ENCODE peak calls at places on chromosomes 4 and X, in seven cellular contexts. J is mesothelial cell of epicardium, E is GM12865, W is RWPE1, O is H1, Q is transverse colon, S is MM.1S. G is an unnamed sample.
A peak's percentile ranks its signal among the peaks of the same experiment; 100 is the strongest.

GRCh38 chr4:61540944-61541343 is 340.8 kb downstream of the ADGRL3 start:
- DNase-seq in J (no peak), W (no peak), O (no peak), S (peak; percentile 66), Q (peak; percentile 80), E (no peak), G (no peak)

GRCh38 chr4:86302242-86302641 is 57.6 kb downstream of the MAPK10 start:
- DNase-seq in E (peak; percentile 57), Q (peak; percentile 16), J (no peak), S (no peak), W (no peak), O (no peak), G (no peak)

GRCh38 chr4:41963105-41963504 is 18.5 kb upstream of the DCAF4L1 start:
- DNase-seq in W (peak; percentile 4), Q (no peak), O (no peak), E (peak; percentile 12), J (no peak), S (peak; percentile 46), G (no peak)

GRCh38 chrX:107823456-107823855 is 2.2 kb upstream of the MID2 start:
- DNase-seq in W (no peak), S (no peak), Q (no peak), J (no peak), E (no peak), O (no peak), G (no peak)

GRCh38 chr4:112348488-112349158 is 51.5 kb downstream of the ALPK1 start:
- DNase-seq in J (no peak), E (no peak), Q (no peak), O (no peak), S (no peak), W (no peak), G (no peak)

GRCh38 chrX:102728646-102729045 is 8.1 kb downstream of the GPRASP3 start:
- DNase-seq in W (no peak), Q (no peak), O (no peak), J (no peak), E (no peak), S (no peak), G (no peak)

GRCh38 chr4:145034727-145035211 is 63.2 kb downstream of the ANAPC10 start:
- DNase-seq in Q (no peak), S (no peak), J (no peak), W (peak; percentile 12), O (no peak), E (no peak), G (no peak)

GRCh38 chrX:3815896-3816664 is 102.6 kb upstream of the PRKX start:
- DNase-seq in S (peak; percentile 34), O (no peak), J (peak; percentile 39), W (no peak), Q (peak; percentile 70), E (peak; percentile 51), G (peak; percentile 26)

GRCh38 chr4:106708604-106708876 is 327.6 kb downstream of the DKK2 start:
- DNase-seq in O (no peak), S (no peak), J (no peak), E (no peak), Q (no peak), W (no peak), G (no peak)

GRCh38 chr4:13944095-13944501 is 316.6 kb upstream of the BOD1L1 start:
- DNase-seq in E (no peak), J (no peak), W (peak; percentile 43), O (no peak), S (no peak), Q (no peak), G (no peak)

GRCh38 chr4:10106421-10107039 is 10.1 kb downstream of the WDR1 start:
- DNase-seq in J (no peak), Q (peak; percentile 62), S (no peak), W (peak; percentile 94), O (no peak), E (peak; percentile 31), G (no peak)

GRCh38 chr4:119585771-119586170 is 42.8 kb downstream of the PDE5A start:
- DNase-seq in S (no peak), W (no peak), E (no peak), Q (no peak), J (no peak), O (no peak), G (no peak)

GRCh38 chr4:84568496-84568895 is 14.4 kb upstream of the CDS1 start:
- DNase-seq in W (no peak), O (no peak), S (no peak), J (no peak), Q (no peak), E (no peak), G (no peak)

GRCh38 chr4:40265910-40266274 is 69.1 kb downstream of the RHOH start:
- DNase-seq in W (no peak), O (no peak), J (no peak), Q (no peak), S (no peak), E (no peak), G (no peak)

GRCh38 chr4:37836838-37837413 is 10.4 kb downstream of the PGM2 start:
- DNase-seq in Q (no peak), J (no peak), O (no peak), W (no peak), E (no peak), S (no peak), G (no peak)

GRCh38 chr4:92104506-92104905 is 199.3 kb upstream of the GRID2 start:
- DNase-seq in W (no peak), S (no peak), J (no peak), E (no peak), O (no peak), Q (no peak), G (no peak)

GRCh38 chrX:110384490-110384889 is 25.8 kb downstream of the RTL9 start:
- DNase-seq in W (no peak), J (no peak), E (no peak), Q (no peak), S (no peak), O (no peak), G (no peak)

GRCh38 chr4:6960154-6960553 is 50.5 kb downstream of the TBC1D14 start:
- DNase-seq in O (no peak), E (no peak), J (no peak), Q (no peak), W (no peak), S (no peak), G (no peak)

GRCh38 chrX:68833855-68834331 is 5.1 kb downstream of the EFNB1 start:
- DNase-seq in J (peak; percentile 0), O (no peak), W (no peak), Q (peak; percentile 57), E (no peak), S (no peak), G (no peak)

GRCh38 chrX:12701625-12702024 is 89.6 kb upstream of the PRPS2 start:
- DNase-seq in E (peak; percentile 71), O (peak; percentile 9), W (peak; percentile 48), J (no peak), Q (peak; percentile 42), S (peak; percentile 52), G (peak; percentile 44)

GRCh38 chrX:24082446-24082845 is 27.7 kb downstream of the EIF2S3 start:
- DNase-seq in E (no peak), S (no peak), W (no peak), O (no peak), J (no peak), Q (no peak), G (no peak)

GRCh38 chrX:24079405-24079804 is 24.6 kb downstream of the EIF2S3 start:
- DNase-seq in Q (no peak), E (no peak), W (no peak), S (no peak), O (no peak), J (no peak), G (no peak)

GRCh38 chrX:24085133-24085532 is 30.4 kb downstream of the EIF2S3 start:
- DNase-seq in O (no peak), J (no peak), S (no peak), Q (no peak), W (no peak), E (no peak), G (no peak)

GRCh38 chrX:24080670-24081069 is 25.9 kb downstream of the EIF2S3 start:
- DNase-seq in S (no peak), W (no peak), E (peak; percentile 31), O (no peak), J (no peak), Q (no peak), G (peak; percentile 28)

DNA sequence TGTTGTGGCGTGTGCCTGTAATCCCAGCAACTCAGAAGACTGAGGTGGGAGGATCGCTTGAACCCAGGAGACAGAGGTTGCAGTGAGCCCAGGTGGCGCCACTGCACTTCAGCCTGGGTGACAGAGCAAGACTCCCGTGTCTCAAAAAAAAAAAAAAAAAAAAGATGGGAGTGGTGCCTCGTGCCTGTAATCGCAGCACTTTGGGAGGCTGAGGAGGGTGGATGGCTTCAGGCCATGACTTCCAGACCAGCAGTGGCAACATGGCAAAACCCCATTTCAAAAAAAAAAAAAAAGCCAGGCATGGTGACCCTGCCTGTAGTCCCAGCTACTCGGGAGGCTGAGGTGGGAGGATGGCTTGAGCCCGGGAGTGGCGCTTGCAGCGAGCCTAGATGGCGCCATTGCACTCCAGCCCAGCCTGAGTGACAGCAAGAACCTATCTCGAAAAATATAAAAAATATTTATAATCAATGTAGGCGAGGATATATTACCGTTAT is 27.0 kb downstream of the EIF2S3 start:
- DNase-seq in S (peak; percentile 53), O (peak; percentile 9), J (no peak), Q (peak; percentile 64), E (peak; percentile 75), W (no peak), G (no peak)
- TF ChIP-seq CTCF in S (peak; percentile 42), O (peak; percentile 49), J (no peak), Q (peak; percentile 25), E (peak; percentile 35), W (peak; percentile 45), G (no peak)

DNA sequence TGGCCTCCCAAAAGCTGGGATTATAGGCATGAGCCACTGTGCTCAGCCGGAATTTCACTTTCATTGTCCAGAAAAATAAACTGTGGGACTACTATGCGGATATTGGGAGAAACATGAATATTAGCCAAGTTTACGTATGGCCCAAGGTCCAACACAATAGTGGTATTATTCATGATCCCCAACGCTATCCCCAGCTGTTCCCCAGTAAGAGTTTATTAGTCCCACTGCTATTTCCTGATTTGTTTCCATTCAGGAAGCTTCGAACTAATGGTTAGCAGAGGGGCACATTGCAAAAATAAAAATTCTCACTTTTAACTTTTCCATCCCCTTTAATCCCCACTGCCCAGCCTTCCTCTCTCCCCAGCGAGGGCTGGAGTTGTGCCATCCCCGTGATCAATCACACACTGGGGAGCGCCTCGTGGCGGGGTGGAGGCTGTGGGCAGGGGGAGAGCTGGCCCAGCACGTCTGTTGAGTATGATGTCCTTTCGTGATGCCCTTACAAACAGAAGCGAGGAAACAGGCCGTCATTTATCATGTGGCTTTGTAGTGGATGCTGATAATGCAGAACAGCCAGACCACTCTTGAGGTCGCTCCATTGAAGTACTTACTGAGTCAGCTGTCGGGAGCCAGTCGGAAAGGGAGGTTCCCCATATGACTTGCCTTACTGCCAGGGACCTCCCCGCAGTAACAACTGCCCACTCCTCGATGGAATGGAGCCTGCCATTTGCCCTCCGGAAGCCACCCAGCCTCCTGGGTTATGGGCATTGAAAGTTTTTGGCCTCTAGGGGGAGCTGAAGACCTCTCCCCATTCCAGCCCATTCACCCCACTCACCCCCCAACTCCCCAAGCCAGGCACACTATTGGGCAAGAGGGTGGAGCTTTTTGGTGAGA is 117.0 kb downstream of the KDR start:
- DNase-seq in W (peak; percentile 30), E (no peak), Q (no peak), J (no peak), O (no peak), S (no peak), G (peak; percentile 23)
- TF ChIP-seq CTCF in W (peak; percentile 17), E (peak; percentile 31), Q (no peak), J (peak; percentile 41), O (peak; percentile 65), S (peak; percentile 41), G (no peak)

GRCh38 chr4:67918428-67918827 is 34.6 kb upstream of the TMPRSS11D start:
- DNase-seq in O (no peak), J (no peak), Q (no peak), W (peak; percentile 18), S (no peak), E (no peak), G (no peak)
- TF ChIP-seq CTCF in O (no peak), J (no peak), Q (no peak), W (peak; percentile 27), S (peak; percentile 79), E (peak; percentile 12), G (no peak)

GRCh38 chr4:176563591-176563990 is 229.1 kb downstream of the VEGFC start:
- DNase-seq in S (no peak), E (no peak), O (no peak), Q (no peak), J (no peak), W (no peak), G (no peak)
- TF ChIP-seq CTCF in S (no peak), E (no peak), O (no peak), Q (no peak), J (no peak), W (peak; percentile 18), G (no peak)

G was measured in GM20000.